ENCODE peak calls at places on chromosome 7, in seven cellular contexts. O is adrenal gland; C is CD8-positive, alpha-beta memory T cell; L is A673; J is upper lobe of right lung; P is ascending aorta; G is effector memory CD4-positive, alpha-beta T cell. A is an unnamed sample.

GRCh38 chr7:54764861-54765260 is 5.8 kb upstream of the SEC61G start:
- DNase-seq in O (no peak), C (no peak), L (no peak), J (no peak), P (no peak), G (no peak), A (no peak)

GRCh38 chr7:74474271-74474865 is 20.7 kb downstream of the GTF2IRD1 start:
- DNase-seq in O (no peak), C (no peak), L (no peak), J (no peak), P (no peak), G (no peak), A (no peak)

GRCh38 chr7:1910081-1910685 is 240.1 kb downstream of the ELFN1 start:
- DNase-seq in O (no peak), C (no peak), L (no peak), J (no peak), P (no peak), G (no peak), A (no peak)

GRCh38 chr7:108455524-108455832 is 758 bp downstream of the NRCAM start:
- DNase-seq in O (peak; percentile 70), C (no peak), L (no peak), J (peak; percentile 61), P (no peak), G (no peak), A (peak; percentile 46)

GRCh38 chr7:18087031-18087686 is 59.5 kb upstream of the PRPS1L1 start:
- DNase-seq in O (no peak), C (no peak), L (no peak), J (peak; percentile 57), P (peak; percentile 65), G (no peak), A (no peak)

GRCh38 chr7:32194537-32194936 is 124.3 kb upstream of the PDE1C start:
- DNase-seq in O (no peak), C (no peak), L (no peak), J (no peak), P (no peak), G (no peak), A (no peak)

GRCh38 chr7:78326189-78326588 is 527.6 kb downstream of the PHTF2 start:
- DNase-seq in O (no peak), C (no peak), L (no peak), J (no peak), P (no peak), G (no peak), A (no peak)

GRCh38 chr7:122578350-122578749 is 120.6 kb downstream of the RNF133 start:
- DNase-seq in O (no peak), C (no peak), L (no peak), J (no peak), P (no peak), G (no peak), A (no peak)

DNA sequence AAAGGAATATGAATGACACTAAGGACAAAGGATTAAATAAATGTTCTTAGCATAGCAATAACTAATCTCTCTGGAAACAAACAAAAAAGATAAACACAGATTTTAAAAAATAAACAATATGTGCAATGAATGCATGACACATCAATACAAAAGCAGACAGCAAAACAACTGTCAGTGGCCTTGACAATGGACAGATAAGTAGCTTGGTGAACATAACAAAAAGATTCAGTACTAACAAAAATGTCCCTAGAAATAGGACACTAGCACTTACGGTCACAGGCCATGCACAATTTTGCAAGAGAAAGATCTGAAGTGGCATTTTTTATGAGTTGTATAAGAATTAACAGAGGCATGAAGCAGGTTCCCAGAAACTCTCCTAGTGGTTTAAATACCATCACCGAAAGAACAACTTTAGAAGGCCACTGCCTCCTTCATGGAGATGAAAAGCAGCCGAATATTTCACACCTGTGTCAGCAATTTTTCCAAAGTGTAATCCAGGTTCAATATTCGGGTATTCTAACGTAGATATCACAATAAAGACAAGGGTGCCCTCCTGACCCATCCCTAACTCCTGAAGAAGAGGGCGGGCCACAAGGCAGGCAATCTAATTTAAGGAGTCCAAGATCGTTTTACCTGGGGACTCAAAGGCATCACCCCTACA is 231.3 kb upstream of the MKLN1 start:
- DNase-seq in O (no peak), C (no peak), L (no peak), J (no peak), P (no peak), G (no peak), A (no peak)
- H3K4me1 ChIP-seq in O (peaks cover 84% of the 10 kb centered on the region), C (peaks cover 67% of the 10 kb centered on the region), L (peaks cover under 1% of the 10 kb centered on the region), J (peaks cover 81% of the 10 kb centered on the region), P (no peaks in the 10 kb centered on the region), G (peaks cover 48% of the 10 kb centered on the region), A (peaks cover 22% of the 10 kb centered on the region)

GRCh38 chr7:134910968-134911367 is 75.3 kb upstream of the AGBL3 start:
- DNase-seq in O (no peak), C (no peak), L (no peak), J (no peak), P (no peak), G (no peak), A (no peak)
- H3K4me1 ChIP-seq in O (peaks cover 6% of the 10 kb centered on the region), C (no peaks in the 10 kb centered on the region), L (peaks cover 29% of the 10 kb centered on the region), J (peaks cover 3% of the 10 kb centered on the region), P (peaks cover 4% of the 10 kb centered on the region), G (no peaks in the 10 kb centered on the region), A (peaks cover 4% of the 10 kb centered on the region)

DNA sequence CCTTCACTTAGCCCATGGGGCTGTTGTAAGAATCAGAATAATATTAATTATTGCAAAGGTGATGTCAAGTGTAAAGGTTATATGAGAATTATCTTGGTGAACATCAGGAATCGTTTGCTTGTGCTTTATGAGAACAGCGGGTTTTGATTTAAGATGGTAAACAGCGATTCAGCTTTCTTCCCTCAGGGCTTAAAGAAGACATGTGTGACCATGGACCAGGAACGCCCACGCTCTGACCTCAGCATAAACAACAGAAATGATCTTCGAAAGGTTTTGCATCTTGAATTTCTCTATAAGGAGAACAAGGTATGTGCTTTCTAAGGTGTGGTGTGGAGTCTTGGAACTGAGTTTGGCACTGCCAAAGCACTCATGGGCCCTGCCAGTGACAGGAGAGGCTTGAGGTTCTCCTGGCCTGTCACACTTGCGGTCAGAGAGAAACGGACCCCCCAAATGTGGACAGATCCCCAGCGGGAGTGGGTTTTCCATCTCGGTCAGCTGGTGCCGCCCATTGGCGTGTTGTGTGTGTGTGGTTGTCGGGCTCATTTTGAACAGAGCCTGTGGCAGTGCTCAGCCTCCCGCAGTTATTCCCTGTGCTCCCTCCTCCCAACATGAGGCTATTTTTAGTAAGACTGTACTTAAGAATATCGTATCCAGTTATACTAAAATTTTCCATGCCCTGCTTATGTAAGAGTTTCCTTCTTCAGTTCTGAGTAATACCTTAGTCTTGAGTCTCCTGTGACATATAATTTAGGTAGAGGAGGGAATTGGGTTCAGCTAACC is 7.2 kb downstream of the MINDY4 start:
- DNase-seq in O (no peak), C (no peak), L (no peak), J (no peak), P (peak; percentile 73), G (no peak), A (peak; percentile 55)
- H3K4me1 ChIP-seq in O (peaks cover 14% of the 10 kb centered on the region), C (no peaks in the 10 kb centered on the region), L (no peaks in the 10 kb centered on the region), J (peaks cover 3% of the 10 kb centered on the region), P (peaks cover 5% of the 10 kb centered on the region), G (no peaks in the 10 kb centered on the region), A (peaks cover 2% of the 10 kb centered on the region)

DNA sequence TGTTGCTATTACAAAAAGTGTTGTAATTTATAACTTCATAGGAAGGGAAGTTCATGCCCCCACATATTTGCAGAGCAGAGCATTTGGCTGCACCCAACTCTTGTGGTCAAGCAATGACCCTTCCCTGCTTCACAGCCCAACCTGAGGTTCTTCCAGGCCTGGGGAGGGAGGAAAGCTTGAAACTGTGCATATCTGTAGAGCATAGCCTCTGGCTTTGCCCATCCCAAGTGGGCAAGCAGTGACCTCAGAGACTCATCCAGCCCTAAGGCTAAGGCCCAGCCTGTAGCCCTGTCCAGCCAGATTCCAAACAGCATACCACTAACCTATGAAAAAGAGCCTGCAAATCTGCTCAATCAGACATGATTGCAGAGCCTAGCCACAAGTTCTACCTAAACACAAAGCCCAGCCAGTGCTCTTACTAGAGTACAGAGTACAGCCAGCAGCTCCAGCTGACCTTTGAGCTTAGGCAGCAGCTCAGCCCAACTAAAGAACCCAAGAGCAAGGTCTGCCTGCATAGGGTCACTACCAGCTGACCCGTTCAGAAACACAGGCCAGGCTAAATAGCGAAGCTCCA is 14.4 kb upstream of the GSTK1 start:
- DNase-seq in O (no peak), C (no peak), L (no peak), J (no peak), P (no peak), G (no peak), A (no peak)
- H3K4me1 ChIP-seq in O (no peaks in the 10 kb centered on the region), C (peaks cover 72% of the 10 kb centered on the region), L (peaks cover 2% of the 10 kb centered on the region), J (no peaks in the 10 kb centered on the region), P (no peaks in the 10 kb centered on the region), G (peaks cover 42% of the 10 kb centered on the region), A (no peaks in the 10 kb centered on the region)

DNA sequence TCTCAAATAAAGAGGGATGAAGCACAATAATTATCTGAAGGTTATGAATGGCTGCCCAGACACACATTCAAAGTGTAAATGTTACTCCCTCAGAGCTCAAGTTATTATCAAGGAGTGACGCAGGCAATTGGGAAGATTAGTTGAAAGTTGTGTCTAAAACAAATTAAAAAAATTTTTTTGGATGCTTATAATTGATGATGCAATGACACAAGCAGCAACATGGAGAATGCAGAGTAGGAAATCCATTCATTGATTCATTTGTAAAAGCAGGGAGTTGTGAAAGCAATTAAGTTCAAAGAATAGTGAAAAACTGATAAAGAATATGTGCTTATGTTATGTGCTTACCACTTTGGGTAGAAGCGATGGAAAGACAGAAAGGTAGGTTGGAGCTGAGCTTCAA is 120.4 kb downstream of the CDK6 start:
- DNase-seq in O (no peak), C (no peak), L (no peak), J (no peak), P (no peak), G (no peak), A (no peak)
- H3K4me1 ChIP-seq in O (peaks cover 41% of the 10 kb centered on the region), C (peaks cover 15% of the 10 kb centered on the region), L (no peaks in the 10 kb centered on the region), J (peaks cover 5% of the 10 kb centered on the region), P (peaks cover 4% of the 10 kb centered on the region), G (peaks cover 9% of the 10 kb centered on the region), A (peaks cover under 1% of the 10 kb centered on the region)

DNA sequence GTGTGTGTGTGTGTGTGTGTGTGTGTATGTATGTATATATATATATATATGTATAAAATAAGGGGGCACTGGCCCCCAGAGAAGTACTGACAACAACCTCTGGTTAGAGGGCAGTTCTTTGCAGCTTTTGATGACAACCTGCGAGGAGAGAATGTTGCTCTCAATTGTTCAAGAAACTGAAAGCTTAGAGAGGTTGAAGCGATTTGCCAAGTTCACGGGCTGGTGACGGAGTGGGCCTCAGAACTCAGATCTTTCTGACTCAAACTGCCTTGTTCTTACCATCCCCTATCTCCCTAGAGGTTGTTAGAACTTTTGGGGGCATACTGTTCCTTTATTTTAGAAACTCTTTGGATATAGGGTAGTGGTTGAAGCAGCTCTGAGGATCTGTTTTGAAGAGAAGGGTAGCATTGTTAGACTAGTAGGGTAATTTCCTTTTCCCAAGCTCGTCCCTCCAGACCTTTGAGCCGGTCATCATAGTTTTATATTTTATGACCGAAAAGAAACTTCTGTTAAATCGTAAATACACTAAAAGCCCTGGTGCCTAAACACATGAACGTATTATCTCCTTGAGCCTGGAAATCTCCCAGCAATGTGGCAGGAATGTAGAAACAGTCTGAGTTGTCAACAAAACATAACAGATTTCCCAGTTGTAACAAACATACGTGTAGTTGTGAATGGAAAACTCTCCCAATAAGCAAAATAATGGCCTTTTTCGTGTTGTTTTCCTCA is 541.7 kb upstream of the GALNT17 start:
- DNase-seq in O (no peak), C (no peak), L (no peak), J (no peak), P (no peak), G (no peak), A (no peak)
- H3K4me1 ChIP-seq in O (no peaks in the 10 kb centered on the region), C (no peaks in the 10 kb centered on the region), L (no peaks in the 10 kb centered on the region), J (no peaks in the 10 kb centered on the region), P (no peaks in the 10 kb centered on the region), G (no peaks in the 10 kb centered on the region), A (no peaks in the 10 kb centered on the region)

GRCh38 chr7:91344248-91344647 is 80.0 kb downstream of the FZD1 start:
- DNase-seq in O (no peak), C (no peak), L (no peak), J (no peak), P (no peak), G (no peak), A (no peak)
- H3K4me1 ChIP-seq in O (peaks cover 28% of the 10 kb centered on the region), C (no peaks in the 10 kb centered on the region), L (peaks cover 57% of the 10 kb centered on the region), J (peaks cover 18% of the 10 kb centered on the region), P (no peaks in the 10 kb centered on the region), G (no peaks in the 10 kb centered on the region), A (peaks cover 7% of the 10 kb centered on the region)

A was measured in right cardiac atrium.